ENCODE peak calls at places on chromosomes 1 and 21, in seven cellular contexts. W is cardiac fibroblast, U is hippocampal formation, B is GM18507, L is EH, A is amniotic epithelial cell, X is GM13977. V is an unnamed sample.

GRCh38 chr1:206896261-206896660 is 982 bp upstream of the IL24 start:
- DNase-seq in U (no peak), X (no peak), L (no peak), A (no peak), B (no peak), W (no peak), V (no peak)

GRCh38 chr1:246151796-246152434 is 355.2 kb downstream of the SMYD3 start:
- DNase-seq in L (peak), B (no peak), X (no peak), W (no peak), U (no peak), A (peak), V (no peak)

GRCh38 chr1:175591083-175591743 is 152.2 kb downstream of the TNR start:
- DNase-seq in A (no peak), X (no peak), W (no peak), B (no peak), L (no peak), U (no peak), V (no peak)

GRCh38 chr21:40752125-40752524 is 94.8 kb downstream of the DSCAM start:
- DNase-seq in L (no peak), X (no peak), A (no peak), U (no peak), B (no peak), W (no peak), V (no peak)

GRCh38 chr21:20639026-20639425 is 359.2 kb upstream of the NCAM2 start:
- DNase-seq in L (no peak), A (peak), W (no peak), U (no peak), X (no peak), B (no peak), V (no peak)

GRCh38 chr1:206866062-206866461 is 639 bp downstream of the IL20 start:
- DNase-seq in W (peak), U (no peak), X (no peak), L (peak), A (peak), B (no peak), V (no peak)

GRCh38 chr1:98315309-98315708 is 346.2 kb upstream of the SNX7 start:
- DNase-seq in W (peak), L (peak), U (no peak), B (no peak), X (no peak), A (peak), V (no peak)

GRCh38 chr21:37372127-37372731 is 5.7 kb downstream of the DYRK1A start:
- DNase-seq in B (no peak), A (no peak), W (no peak), X (no peak), U (no peak), L (no peak), V (no peak)

GRCh38 chr1:100187912-100188311 is 9.9 kb upstream of the LRRC39 start:
- DNase-seq in B (no peak), U (peak), A (peak), W (peak), X (no peak), L (no peak), V (no peak)

GRCh38 chr1:19441048-19441447 is 44.3 kb downstream of the CAPZB start:
- DNase-seq in W (no peak), A (no peak), B (no peak), U (no peak), X (no peak), L (peak), V (no peak)

GRCh38 chr21:31162827-31163226 is 124.6 kb upstream of the KRTAP19-8 start:
- DNase-seq in L (peak), A (no peak), X (no peak), W (peak), B (no peak), U (no peak), V (no peak)

GRCh38 chr1:36251794-36252481 is 27.7 kb downstream of the THRAP3 start:
- DNase-seq in A (no peak), U (no peak), W (peak), X (no peak), B (no peak), L (peak), V (no peak)

GRCh38 chr1:82818596-82818995 is 1017.9 kb downstream of the ADGRL2 start:
- DNase-seq in A (no peak), W (no peak), B (no peak), L (no peak), X (no peak), U (no peak), V (no peak)

GRCh38 chr1:89531480-89532139 is 7.0 kb downstream of the LRRC8B start:
- DNase-seq in A (no peak), X (no peak), U (no peak), W (no peak), L (no peak), B (no peak), V (no peak)

GRCh38 chr1:11101347-11101746 is 1.7 kb upstream of the EXOSC10 start:
- DNase-seq in W (no peak), U (no peak), B (no peak), X (no peak), L (no peak), A (no peak), V (no peak)

GRCh38 chr1:208129057-208129456 is 115.1 kb downstream of the PLXNA2 start:
- DNase-seq in U (no peak), B (no peak), X (no peak), L (peak), W (no peak), A (no peak), V (no peak)

GRCh38 chr1:54927475-54928240 is 40.7 kb upstream of the DHCR24 start:
- DNase-seq in X (no peak), L (peak), B (no peak), A (peak), U (no peak), W (peak), V (no peak)

GRCh38 chr1:229815076-229815475 is 189.0 kb downstream of the URB2 start:
- DNase-seq in U (no peak), B (no peak), X (no peak), L (no peak), A (no peak), W (no peak), V (no peak)

GRCh38 chr1:154755858-154756730 is 114.0 kb downstream of the KCNN3 start:
- DNase-seq in L (peak), W (peak), U (no peak), A (peak), X (no peak), B (no peak), V (no peak)

V was measured in GM12891.